ENCODE peak calls at places on chromosomes 2 and 18, in five cellular contexts. U, W, T, E and B are unnamed samples.

GRCh38 chr18:74476154-74476553 is 19.0 kb upstream of the DIPK1C start:
- DNase-seq in E (no peak), U (no peak), T (peak; percentile 50), W (no peak), B (no peak)

GRCh38 chr2:54880428-54880827 is 157.0 kb downstream of the EML6 start:
- DNase-seq in W (no peak), U (no peak), E (no peak), T (no peak), B (no peak)

GRCh38 chr2:173934895-173935294 is 30.3 kb downstream of the SP3 start:
- DNase-seq in U (no peak), W (no peak), E (no peak), T (no peak), B (no peak)

GRCh38 chr2:239676716-239677454 is 276.1 kb upstream of the HDAC4 start:
- DNase-seq in E (no peak), W (no peak), T (no peak), U (no peak), B (no peak)

GRCh38 chr2:195662138-195662537 is 5.1 kb downstream of the SLC39A10 start:
- DNase-seq in T (peak; percentile 19), E (no peak), U (no peak), W (no peak), B (no peak)

GRCh38 chr2:65576861-65577601 is 144.6 kb upstream of the SPRED2 start:
- DNase-seq in T (no peak), W (no peak), E (no peak), U (no peak), B (no peak)

GRCh38 chr2:9709539-9710285 is 78.9 kb upstream of the YWHAQ start:
- DNase-seq in U (no peak), T (no peak), W (no peak), E (no peak), B (no peak)

GRCh38 chr18:39058386-39059000 is 1492.9 kb upstream of the CELF4 start:
- DNase-seq in E (no peak), W (no peak), U (no peak), T (no peak), B (no peak)

GRCh38 chr2:105262662-105263091 is 21.1 kb downstream of the GPR45 start:
- DNase-seq in U (no peak), T (peak; percentile 34), E (no peak), W (no peak), B (no peak)

GRCh38 chr18:13003466-13003896 is 12.3 kb downstream of the CEP192 start:
- DNase-seq in E (no peak), U (peak; percentile 51), W (no peak), T (peak; percentile 44), B (no peak)

GRCh38 chr2:5673861-5674240 is 18.3 kb upstream of the SOX11 start:
- DNase-seq in U (no peak), E (no peak), W (no peak), T (no peak), B (no peak)

GRCh38 chr18:49127606-49128190 is 176.9 kb upstream of the SMAD7 start:
- DNase-seq in U (no peak), T (no peak), W (no peak), E (no peak), B (no peak)

GRCh38 chr2:3670376-3670775 is 12.4 kb downstream of the ALLC start:
- DNase-seq in E (no peak), W (no peak), U (no peak), T (no peak), B (peak; percentile 86)

GRCh38 chr2:222424281-222424728 is at the start of gene SGPP2:
- DNase-seq in T (no peak), E (no peak), W (no peak), U (peak; percentile 73), B (peak; percentile 26)

GRCh38 chr18:49201464-49201863 is 250.7 kb upstream of the SMAD7 start:
- DNase-seq in E (no peak), W (no peak), T (no peak), U (no peak), B (no peak)

GRCh38 chr2:96318723-96319122 is 6.4 kb upstream of the ITPRIPL1 start:
- DNase-seq in W (no peak), U (no peak), E (no peak), T (no peak), B (no peak)

GRCh38 chr2:31694444-31694843 is 113.7 kb upstream of the SRD5A2 start:
- DNase-seq in T (no peak), E (no peak), W (no peak), U (no peak), B (no peak)

GRCh38 chr18:45976581-45977373 is 9.6 kb upstream of the EPG5 start:
- DNase-seq in W (no peak), U (no peak), T (no peak), E (no peak), B (no peak)

GRCh38 chr18:79361766-79362522 is 33.8 kb upstream of the NFATC1 start:
- DNase-seq in T (no peak), U (no peak), W (no peak), E (no peak), B (no peak)

GRCh38 chr18:48999569-48999968 is 48.8 kb upstream of the SMAD7 start:
- DNase-seq in U (no peak), T (no peak), W (no peak), E (no peak), B (no peak)

GRCh38 chr2:190136259-190136658 is 73.7 kb upstream of the MSTN start:
- DNase-seq in W (no peak), E (no peak), U (no peak), T (no peak), B (no peak)

GRCh38 chr2:161900241-161900640 is 173.8 kb downstream of the DPP4 start:
- DNase-seq in T (no peak), U (no peak), E (no peak), W (no peak), B (no peak)

GRCh38 chr2:186126181-186126580 is 359.9 kb upstream of the ZC3H15 start:
- DNase-seq in E (no peak), U (no peak), T (no peak), W (no peak), B (no peak)

GRCh38 chr2:239181601-239182471 is 219.0 kb downstream of the HDAC4 start:
- DNase-seq in U (no peak), T (no peak), W (no peak), E (peak; percentile 48), B (no peak)

GRCh38 chr18:76479351-76480238 is 15.4 kb downstream of the ZNF516 start:
- DNase-seq in E (no peak), T (no peak), U (no peak), W (no peak), B (peak; percentile 91)

GRCh38 chr2:158637357-158637756 is 157.8 kb upstream of the DAPL1 start:
- DNase-seq in T (no peak), E (no peak), W (no peak), U (no peak), B (no peak)

GRCh38 chr2:24049485-24050021 is at the start of gene FKBP1B:
- DNase-seq in W (no peak), U (peak; percentile 80), E (peak; percentile 72), T (peak; percentile 92), B (no peak)

GRCh38 chr2:74498500-74499268 is 719 bp downstream of the LBX2 start:
- DNase-seq in W (no peak), U (peak; percentile 40), E (no peak), T (no peak), B (no peak)

GRCh38 chr2:154974041-154974440 is 275.5 kb downstream of the KCNJ3 start:
- DNase-seq in T (no peak), E (no peak), W (no peak), U (no peak), B (no peak)

GRCh38 chr2:70458661-70459060 is 95.0 kb downstream of the TGFA start:
- DNase-seq in E (no peak), W (no peak), T (no peak), U (no peak), B (peak; percentile 72)

GRCh38 chr18:70385474-70385873 is 96.6 kb downstream of the SOCS6 start:
- DNase-seq in T (no peak), E (no peak), U (no peak), W (no peak), B (no peak)

GRCh38 chr2:44553456-44553855 is 191.7 kb downstream of the CAMKMT start:
- DNase-seq in U (no peak), W (no peak), T (no peak), E (no peak), B (no peak)

GRCh38 chr2:18413794-18414396 is 146.6 kb downstream of the RDH14 start:
- DNase-seq in E (peak; percentile 76), W (no peak), T (no peak), U (no peak), B (no peak)

DNA sequence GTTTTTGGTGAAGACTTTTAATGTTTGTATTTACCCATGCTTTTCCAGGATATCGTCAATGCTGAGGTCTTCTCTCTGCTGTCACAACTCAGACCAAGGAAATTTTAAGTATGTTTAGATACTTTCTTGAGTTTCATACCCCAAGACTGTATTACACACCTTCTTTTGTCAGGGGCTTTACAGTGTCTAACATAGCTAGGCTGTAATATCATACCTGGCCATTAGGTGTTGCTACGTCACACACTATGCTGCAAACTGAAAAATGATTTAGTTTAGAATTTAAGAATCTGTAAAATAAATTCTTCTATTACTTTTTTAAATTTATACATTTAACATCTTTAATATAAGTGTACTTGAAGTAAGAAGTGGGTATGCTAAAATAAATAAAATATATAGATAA is 358.4 kb upstream of the NRP2 start:
- DNase-seq in W (no peak), U (no peak), E (no peak), T (no peak), B (no peak)
- TF ChIP-seq CTCF in W (peak; percentile 44), U (no peak), E (no peak), T (no peak), B (no peak)

GRCh38 chr2:230326453-230327417 is at the start of gene SP140L:
- DNase-seq in W (peak; percentile 55), T (peak; percentile 18), U (peak; percentile 77), E (peak; percentile 85), B (no peak)
- TF ChIP-seq POLR2A in W (peak; percentile 81), T (peak; percentile 65), U (no peak), E (no peak), B (no peak)

DNA sequence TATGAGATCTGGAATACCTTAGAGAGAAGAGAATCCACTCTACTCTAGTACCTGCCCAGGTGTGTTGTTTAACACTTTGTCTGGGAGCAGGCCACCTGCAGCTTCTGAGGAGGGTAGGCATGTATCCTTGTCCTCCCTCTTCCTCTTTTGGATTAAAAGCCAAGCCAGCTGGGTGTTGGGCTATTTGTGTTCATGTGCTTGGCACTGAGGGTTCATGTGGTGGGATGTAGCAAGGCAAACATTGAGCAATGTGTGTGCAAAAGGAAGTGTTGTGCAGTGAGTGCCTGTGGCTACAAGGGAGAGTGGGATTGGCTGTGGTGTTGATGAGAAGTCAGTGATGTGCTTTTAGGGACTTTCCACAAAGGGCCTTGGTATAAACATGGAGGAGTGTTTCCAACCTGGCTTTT is 23.0 kb downstream of the TTLL4 start:
- DNase-seq in U (peak; percentile 34), T (no peak), E (peak; percentile 73), W (peak; percentile 44), B (no peak)
- TF ChIP-seq POLR2AphosphoS5 in U (peak; percentile 19), T (no peak), E (no peak), W (peak; percentile 20), B (peak; percentile 31)

GRCh38 chr2:207629553-207629952 is 4.4 kb upstream of the METTL21A start:
- DNase-seq in E (no peak), U (no peak), T (no peak), W (no peak), B (no peak)

GRCh38 chr2:207624170-207625013 is 802 bp downstream of the METTL21A start:
- DNase-seq in U (peak; percentile 77), T (peak; percentile 9), E (peak; percentile 78), W (no peak), B (no peak)

GRCh38 chr2:207621640-207622039 is 3.6 kb downstream of the METTL21A start:
- DNase-seq in T (no peak), E (no peak), U (no peak), W (no peak), B (no peak)

GRCh38 chr2:207630491-207630890 is 5.3 kb upstream of the METTL21A start:
- DNase-seq in U (no peak), T (no peak), E (no peak), W (no peak), B (no peak)

GRCh38 chr2:207625014-207625755 is at the start of gene METTL21A:
- DNase-seq in E (peak; percentile 93), T (peak; percentile 89), U (peak; percentile 92), W (peak; percentile 86), B (peak; percentile 96)
- TF ChIP-seq CTCF in E (peak; percentile 45), T (peak; percentile 54), U (peak; percentile 41), W (peak; percentile 50), B (no peak)